ENCODE peak calls at places on chromosomes 1 and 21, in four cellular contexts. M is aorta, K is small intestine, W is colonic mucosa. I is an unnamed sample.
A peak's percentile ranks its signal among the peaks of the same experiment; 100 is the strongest.

GRCh38 chr1:109493227-109493626 is 667 bp upstream of the CYB561D1 start:
- DNase-seq in K (no peak), W (no peak), M (no peak), I (no peak)

GRCh38 chr1:181423301-181423918 is 59.9 kb upstream of the CACNA1E start:
- DNase-seq in M (no peak), W (peak; percentile 20), K (peak; percentile 54), I (peak; percentile 69)

GRCh38 chr1:3891329-3891867 is 8.7 kb downstream of the C1orf174 start:
- DNase-seq in W (no peak), K (no peak), M (peak; percentile 47), I (no peak)

GRCh38 chr1:184068354-184068753 is 16.8 kb downstream of the TSEN15 start:
- DNase-seq in M (no peak), W (no peak), K (no peak), I (no peak)

GRCh38 chr1:57204942-57205787 is 218.7 kb downstream of the DAB1 start:
- DNase-seq in K (no peak), W (no peak), M (no peak), I (no peak)

GRCh38 chr21:35019631-35020032 is 29.5 kb downstream of the RUNX1 start:
- DNase-seq in K (peak; percentile 97), W (peak; percentile 87), M (no peak), I (peak; percentile 72)

GRCh38 chr1:25074326-25074725 is 144.2 kb upstream of the RUNX3 start:
- DNase-seq in K (no peak), M (no peak), W (no peak), I (no peak)

GRCh38 chr1:91725961-91726704 is 159.8 kb downstream of the TGFBR3 start:
- DNase-seq in W (no peak), M (no peak), K (no peak), I (no peak)

GRCh38 chr1:44030606-44031050 is 634 bp downstream of the SLC6A9 start:
- DNase-seq in M (no peak), W (no peak), K (no peak), I (no peak)

GRCh38 chr21:31397515-31397926 is 53.5 kb upstream of the TIAM1 start:
- DNase-seq in M (no peak), K (peak; percentile 2), W (peak; percentile 21), I (no peak)

GRCh38 chr1:36735939-36736730 is 253.4 kb upstream of the CSF3R start:
- DNase-seq in M (peak; percentile 20), W (no peak), K (no peak), I (no peak)

GRCh38 chr1:87117761-87118160 is 203.3 kb downstream of the HS2ST1 start:
- DNase-seq in M (no peak), K (no peak), W (no peak), I (no peak)

GRCh38 chr1:221782970-221783369 is 41.1 kb upstream of the DUSP10 start:
- DNase-seq in M (no peak), W (no peak), K (no peak), I (no peak)

GRCh38 chr1:67347688-67348472 is 40.2 kb downstream of the IL12RB2 start:
- DNase-seq in M (no peak), K (peak; percentile 52), W (peak; percentile 38), I (peak; percentile 26)

GRCh38 chr1:68375919-68376318 is 73.8 kb downstream of the RPE65 start:
- DNase-seq in M (no peak), K (no peak), W (no peak), I (no peak)

GRCh38 chr1:48229309-48229708 is 6.8 kb downstream of the SLC5A9 start:
- DNase-seq in M (no peak), W (no peak), K (no peak), I (no peak)

GRCh38 chr1:41629571-41629970 is 145.1 kb upstream of the EDN2 start:
- DNase-seq in M (no peak), K (no peak), W (no peak), I (no peak)

GRCh38 chr1:19209439-19209989 is 552 bp downstream of the UBR4 start:
- DNase-seq in W (peak; percentile 46), K (peak; percentile 43), M (peak; percentile 78), I (peak; percentile 43)

GRCh38 chr21:26506951-26507350 is 66.1 kb downstream of the CYYR1 start:
- DNase-seq in W (no peak), K (no peak), M (no peak), I (no peak)

GRCh38 chr1:52651904-52652303 is 18.9 kb downstream of the SHISAL2A start:
- DNase-seq in K (peak; percentile 86), W (no peak), M (no peak), I (peak; percentile 67)

GRCh38 chr1:65254320-65255087 is 54.8 kb upstream of the DNAJC6 start:
- DNase-seq in K (peak; percentile 73), W (peak; percentile 84), M (peak; percentile 92), I (peak; percentile 84)

GRCh38 chr1:238690415-238690814 is 696.0 kb upstream of the CHRM3 start:
- DNase-seq in M (no peak), K (no peak), W (no peak), I (no peak)

GRCh38 chr21:45512626-45513002 is 29.6 kb downstream of the SLC19A1 start:
- DNase-seq in K (no peak), M (peak; percentile 67), W (no peak), I (no peak)

GRCh38 chr21:17726047-17726446 is 93.1 kb downstream of the C21orf91 start:
- DNase-seq in W (no peak), K (no peak), M (no peak), I (no peak)

GRCh38 chr1:208235983-208236761 is 8.0 kb downstream of the PLXNA2 start:
- DNase-seq in K (peak; percentile 93), M (peak; percentile 88), W (peak; percentile 79), I (peak; percentile 53)
- H3K4me1 ChIP-seq in K (peaks cover 13% of the 10 kb centered on the region), M (peaks cover 7% of the 10 kb centered on the region), W (peaks cover 48% of the 10 kb centered on the region), I (peaks cover 100% of the 10 kb centered on the region)

DNA sequence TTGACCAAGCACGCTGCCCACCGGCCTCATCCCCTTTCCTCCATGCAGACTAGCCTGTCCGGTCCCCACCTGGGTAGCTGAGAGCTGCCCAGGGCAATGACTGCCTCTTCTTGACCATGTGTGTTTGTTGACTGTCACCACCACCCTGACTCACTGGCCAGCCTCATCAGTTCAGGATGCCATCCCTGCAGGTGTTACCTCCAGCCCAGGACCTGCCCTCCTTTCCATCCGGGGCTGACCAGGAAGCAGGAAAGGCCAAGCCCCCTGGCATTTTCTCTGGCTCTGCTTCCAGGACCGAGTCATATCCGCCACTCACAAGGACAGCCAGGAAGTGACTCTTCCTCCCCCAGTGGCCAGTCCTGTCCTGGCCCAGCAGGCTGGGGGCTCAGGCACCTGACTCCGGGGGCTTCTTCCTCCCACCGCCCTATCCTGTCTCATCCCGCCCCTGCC is 17.1 kb downstream of the EPHA2 start:
- DNase-seq in W (no peak), K (no peak), M (no peak), I (no peak)
- H3K4me1 ChIP-seq in W (no peaks in the 10 kb centered on the region), K (peaks cover 5% of the 10 kb centered on the region), M (no peaks in the 10 kb centered on the region), I (peaks cover 28% of the 10 kb centered on the region)

GRCh38 chr1:59292557-59292956 is 4.3 kb upstream of the FGGY start:
- DNase-seq in K (peak; percentile 25), M (no peak), W (peak; percentile 40), I (peak; percentile 26)

GRCh38 chr1:59293849-59294248 is 3.0 kb upstream of the FGGY start:
- DNase-seq in W (no peak), K (no peak), M (peak; percentile 75), I (no peak)

GRCh38 chr1:59295603-59296002 is 1.3 kb upstream of the FGGY start:
- DNase-seq in W (no peak), M (no peak), K (peak; percentile 73), I (no peak)

GRCh38 chr1:59296358-59297256 is at the start of gene FGGY:
- DNase-seq in W (peak; percentile 97), K (peak; percentile 97), M (peak; percentile 98), I (peak; percentile 95)

GRCh38 chr1:59294423-59294822 is 2.5 kb upstream of the FGGY start:
- DNase-seq in M (no peak), K (no peak), W (no peak), I (no peak)
- H3K4me1 ChIP-seq in M (peaks cover 5% of the 10 kb centered on the region), K (peaks cover 6% of the 10 kb centered on the region), W (peaks cover 7% of the 10 kb centered on the region), I (peaks cover 41% of the 10 kb centered on the region)

GRCh38 chr1:39645411-39646043 is 6.1 kb upstream of the HEYL start:
- DNase-seq in M (no peak), W (no peak), K (no peak), I (peak; percentile 72)
- H3K4me1 ChIP-seq in M (no peaks in the 10 kb centered on the region), W (no peaks in the 10 kb centered on the region), K (no peaks in the 10 kb centered on the region), I (peaks cover 66% of the 10 kb centered on the region)

DNA sequence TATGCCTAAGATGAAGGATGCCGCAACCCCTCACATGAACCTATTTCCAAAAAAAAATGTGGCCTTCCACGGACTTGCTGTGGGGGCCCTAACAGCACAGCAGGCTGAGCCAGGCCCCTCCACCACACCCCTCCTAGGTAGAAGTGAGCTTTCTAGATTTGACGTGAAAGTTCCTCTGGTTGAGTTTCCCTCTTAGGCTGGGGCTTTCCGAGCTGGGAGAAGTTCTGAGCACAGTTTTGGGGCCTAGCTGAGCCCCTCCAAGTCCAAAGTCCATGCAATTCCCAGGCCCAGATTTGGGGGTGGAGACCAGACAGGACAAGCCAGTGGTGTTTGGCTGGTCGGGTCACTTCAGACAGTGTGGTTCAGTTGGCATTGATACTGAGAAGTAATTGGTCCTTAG is 13.8 kb upstream of the PHLDA3 start:
- DNase-seq in K (no peak), M (no peak), W (no peak), I (no peak)
- H3K4me1 ChIP-seq in K (no peaks in the 10 kb centered on the region), M (no peaks in the 10 kb centered on the region), W (peaks cover 16% of the 10 kb centered on the region), I (peaks cover 28% of the 10 kb centered on the region)

GRCh38 chr1:169514566-169515270 is 29.0 kb upstream of the SLC19A2 start:
- DNase-seq in M (no peak), K (no peak), W (no peak), I (no peak)
- H3K4me1 ChIP-seq in M (no peaks in the 10 kb centered on the region), K (no peaks in the 10 kb centered on the region), W (peaks cover 10% of the 10 kb centered on the region), I (no peaks in the 10 kb centered on the region)

DNA sequence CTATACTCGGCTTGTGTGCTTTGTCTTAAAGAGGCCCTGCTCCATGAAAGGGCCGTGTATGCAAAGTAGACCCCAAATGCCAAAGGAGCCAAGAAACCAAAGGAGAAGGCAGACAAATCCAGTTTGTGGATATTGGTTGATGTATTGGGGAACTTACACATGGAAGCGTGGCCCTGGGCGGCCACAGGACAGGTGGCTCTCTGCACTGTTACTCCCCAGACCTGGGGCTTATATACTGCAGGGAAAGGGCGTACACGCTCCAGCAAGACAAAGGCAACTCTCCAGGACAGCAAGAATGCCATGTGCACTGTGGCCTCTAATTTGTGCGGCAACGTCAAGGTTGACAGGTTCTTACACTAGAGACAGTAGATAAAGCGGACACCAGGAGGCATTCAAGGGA is 24.8 kb downstream of the RSPH1 start:
- DNase-seq in K (no peak), M (no peak), W (no peak), I (no peak)
- H3K4me1 ChIP-seq in K (peaks cover 13% of the 10 kb centered on the region), M (no peaks in the 10 kb centered on the region), W (peaks cover 14% of the 10 kb centered on the region), I (peaks cover 23% of the 10 kb centered on the region)

GRCh38 chr1:77948841-77949424 is 29.9 kb downstream of the FUBP1 start:
- DNase-seq in W (no peak), K (no peak), M (no peak), I (no peak)
- H3K4me1 ChIP-seq in W (no peaks in the 10 kb centered on the region), K (no peaks in the 10 kb centered on the region), M (no peaks in the 10 kb centered on the region), I (peaks cover 14% of the 10 kb centered on the region)

DNA sequence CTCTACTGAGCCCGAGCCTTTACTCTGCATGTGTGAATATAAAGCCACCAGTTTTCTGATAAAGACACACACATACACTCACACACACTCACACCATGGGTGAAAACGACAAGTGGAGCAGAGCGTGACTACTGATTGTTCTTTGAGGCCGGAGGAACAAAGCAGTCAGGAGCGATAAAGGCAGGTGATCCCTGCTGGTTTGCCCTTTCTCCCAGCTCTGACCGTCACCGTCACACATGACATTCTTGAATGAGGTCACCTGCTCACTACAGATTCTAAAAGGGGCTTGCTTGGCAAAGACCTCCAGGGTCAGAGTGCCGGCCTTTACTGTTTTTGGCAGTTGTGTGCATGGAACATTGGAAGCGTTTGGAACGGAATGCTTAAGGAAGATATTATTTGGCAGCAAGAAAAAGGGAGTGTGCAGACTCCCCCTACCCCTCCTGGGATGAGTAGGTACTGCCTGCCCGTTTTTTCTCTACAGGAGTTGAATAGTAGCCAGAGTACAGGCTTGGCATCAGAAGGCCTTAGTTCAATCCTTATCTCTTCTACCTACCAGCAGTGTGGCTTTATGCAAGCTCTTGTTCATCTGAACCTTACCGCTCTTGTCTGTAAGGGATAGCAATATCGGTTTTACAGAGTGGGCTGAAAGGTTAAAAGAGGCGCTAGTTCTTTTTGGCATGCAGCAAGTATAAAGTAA is 79.7 kb downstream of the PBX1 start:
- DNase-seq in K (peak; percentile 74), W (no peak), M (no peak), I (peak; percentile 52)
- H3K4me1 ChIP-seq in K (peaks cover 25% of the 10 kb centered on the region), W (peaks cover 6% of the 10 kb centered on the region), M (peaks cover 9% of the 10 kb centered on the region), I (peaks cover 90% of the 10 kb centered on the region)